ENCODE peak calls at places on chromosomes 4 and X, in six cellular contexts. N, D, C, I, Z and L are unnamed samples.

GRCh38 chrX:156008915-156009314 is 11.4 kb downstream of the IL9R start:
- DNase-seq in Z (no peak), D (no peak), C (no peak), I (no peak), N (no peak), L (no peak)

GRCh38 chr4:2829321-2829932 is 14.2 kb upstream of the ADD1 start:
- DNase-seq in C (no peak), N (no peak), Z (no peak), D (peak), I (no peak), L (no peak)

GRCh38 chrX:319579-320125 is 1.1 kb upstream of the GTPBP6 start:
- DNase-seq in Z (no peak), C (no peak), N (peak), D (peak), I (no peak), L (no peak)

GRCh38 chr4:181938641-181939040 is 304.6 kb upstream of the TENM3 start:
- DNase-seq in N (no peak), C (no peak), I (no peak), Z (no peak), D (no peak), L (no peak)

GRCh38 chr4:25172964-25173917 is 13.0 kb upstream of the SEPSECS start:
- DNase-seq in C (no peak), D (peak), I (no peak), Z (peak), N (no peak), L (peak)

GRCh38 chr4:99219072-99219471 is at the start of gene ADH6:
- DNase-seq in D (no peak), N (no peak), Z (no peak), C (no peak), I (no peak), L (no peak)

GRCh38 chr4:151460434-151460833 is 51.5 kb downstream of the FHIP1A start:
- DNase-seq in N (no peak), Z (no peak), D (no peak), C (no peak), I (no peak), L (no peak)

GRCh38 chr4:121923306-121923705 is 28.6 kb downstream of the TRPC3 start:
- DNase-seq in I (no peak), C (no peak), Z (no peak), D (no peak), N (no peak), L (no peak)

GRCh38 chr4:103374773-103375172 is 176.6 kb upstream of the CENPE start:
- DNase-seq in N (no peak), C (no peak), D (no peak), I (no peak), Z (no peak), L (no peak)

GRCh38 chr4:151251922-151252321 is 25.0 kb upstream of the PRSS48 start:
- DNase-seq in I (no peak), D (no peak), N (peak), Z (no peak), C (no peak), L (no peak)

GRCh38 chr4:140426610-140427103 is 791 bp downstream of the CLGN start:
- DNase-seq in Z (no peak), C (no peak), D (no peak), N (peak), I (no peak), L (no peak)

GRCh38 chr4:169988252-169988651 is 37.9 kb downstream of the MFAP3L start:
- DNase-seq in I (no peak), C (no peak), D (no peak), N (no peak), Z (no peak), L (no peak)

GRCh38 chr4:2869659-2870058 is 26.0 kb downstream of the ADD1 start:
- DNase-seq in C (no peak), I (no peak), N (no peak), Z (no peak), D (no peak), L (no peak)

GRCh38 chr4:105061136-105061696 is 85.5 kb upstream of the TET2 start:
- DNase-seq in C (peak), Z (peak), N (peak), I (no peak), D (no peak), L (peak)

GRCh38 chrX:49761481-49761880 is 65.7 kb upstream of the PAGE1 start:
- DNase-seq in Z (no peak), D (no peak), C (no peak), I (no peak), N (peak), L (no peak)

GRCh38 chr4:100493756-100494155 is 24.1 kb downstream of the EMCN start:
- DNase-seq in Z (no peak), N (no peak), I (no peak), D (no peak), C (no peak), L (no peak)

GRCh38 chr4:42690537-42690936 is 33.6 kb upstream of the ATP8A1 start:
- DNase-seq in C (no peak), I (no peak), N (no peak), D (no peak), Z (no peak), L (no peak)

GRCh38 chrX:104913348-104913747 is 307.1 kb downstream of the TEX13A start:
- DNase-seq in N (peak), D (no peak), C (no peak), Z (peak), I (no peak), L (no peak)

GRCh38 chr4:94833394-94833793 is 75.6 kb downstream of the BMPR1B start:
- DNase-seq in C (no peak), I (no peak), N (no peak), Z (no peak), D (no peak), L (no peak)

GRCh38 chr4:155548173-155548572 is 118.5 kb upstream of the GUCY1A1 start:
- DNase-seq in Z (no peak), I (no peak), N (peak), C (no peak), D (no peak), L (no peak)

GRCh38 chr4:150573534-150573933 is 8.4 kb upstream of the MAB21L2 start:
- DNase-seq in N (no peak), D (no peak), Z (no peak), C (no peak), I (no peak), L (no peak)

GRCh38 chr4:17082186-17082585 is 183.7 kb upstream of the LDB2 start:
- DNase-seq in D (no peak), I (peak), Z (no peak), N (no peak), C (no peak), L (no peak)

GRCh38 chr4:179285696-179286095 is 1843.5 kb upstream of the AGA start:
- DNase-seq in Z (no peak), I (no peak), D (no peak), N (no peak), C (no peak), L (no peak)

GRCh38 chrX:115388879-115389278 is 99.4 kb downstream of the LUZP4 start:
- DNase-seq in N (no peak), D (no peak), Z (no peak), C (no peak), I (no peak), L (no peak)

GRCh38 chrX:139052461-139052860 is 340.9 kb upstream of the FGF13 start:
- DNase-seq in D (no peak), I (no peak), N (no peak), Z (no peak), C (no peak), L (peak)

GRCh38 chr4:152959080-152959479 is 23.0 kb downstream of the FHDC1 start:
- DNase-seq in D (no peak), N (no peak), I (no peak), C (no peak), Z (no peak), L (no peak)

GRCh38 chr4:152953514-152953913 is 17.4 kb downstream of the FHDC1 start:
- DNase-seq in Z (no peak), I (no peak), D (no peak), C (no peak), N (no peak), L (no peak)

GRCh38 chr4:152957437-152958185 is 21.5 kb downstream of the FHDC1 start:
- DNase-seq in N (no peak), D (no peak), Z (no peak), C (no peak), I (no peak), L (no peak)

GRCh38 chr4:152956650-152957436 is 20.7 kb downstream of the FHDC1 start:
- DNase-seq in Z (no peak), I (no peak), D (no peak), N (no peak), C (no peak), L (no peak)

GRCh38 chr4:152956167-152956566 is 20.0 kb downstream of the FHDC1 start:
- DNase-seq in D (no peak), C (no peak), N (no peak), I (no peak), Z (no peak), L (no peak)
- H3K27ac ChIP-seq in D (no peak), C (no peak), N (no peak), I (no peak), Z (no peak), L (no peak)

GRCh38 chrX:23822397-23822796 is 39.4 kb downstream of the SAT1 start:
- DNase-seq in N (no peak), I (no peak), Z (no peak), C (no peak), D (no peak), L (no peak)

GRCh38 chrX:23820235-23820782 is 37.3 kb downstream of the SAT1 start:
- DNase-seq in Z (no peak), D (no peak), I (no peak), C (no peak), N (no peak), L (no peak)

GRCh38 chrX:23819385-23820234 is 36.6 kb downstream of the SAT1 start:
- DNase-seq in Z (no peak), N (no peak), I (no peak), D (no peak), C (no peak), L (no peak)

GRCh38 chrX:23825675-23826074 is 42.7 kb downstream of the SAT1 start:
- DNase-seq in Z (no peak), C (no peak), I (no peak), D (no peak), N (no peak), L (no peak)

DNA sequence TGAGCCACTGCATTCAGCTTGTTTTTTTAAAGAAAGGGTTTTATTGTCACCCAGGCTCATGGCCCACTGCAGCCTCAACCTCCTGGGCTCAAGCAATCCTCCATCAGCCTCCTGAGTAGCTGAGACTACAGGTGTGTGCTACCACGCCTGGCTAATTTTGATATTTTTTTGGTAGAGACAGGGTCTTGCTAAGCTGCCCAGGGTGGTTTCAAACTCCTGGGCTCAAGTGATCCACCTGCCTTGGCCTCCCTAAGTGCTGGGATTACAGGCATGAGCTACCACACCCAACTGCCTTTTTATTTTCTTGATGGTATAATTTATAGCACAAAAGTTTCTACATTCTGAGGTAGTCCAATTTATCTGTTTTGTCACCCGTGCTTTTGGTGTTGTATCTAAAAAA is 38.9 kb downstream of the SAT1 start:
- DNase-seq in I (no peak), D (no peak), Z (no peak), C (no peak), N (no peak), L (no peak)
- H3K27ac ChIP-seq in I (no peak), D (no peak), Z (no peak), C (no peak), N (no peak), L (peak)

DNA sequence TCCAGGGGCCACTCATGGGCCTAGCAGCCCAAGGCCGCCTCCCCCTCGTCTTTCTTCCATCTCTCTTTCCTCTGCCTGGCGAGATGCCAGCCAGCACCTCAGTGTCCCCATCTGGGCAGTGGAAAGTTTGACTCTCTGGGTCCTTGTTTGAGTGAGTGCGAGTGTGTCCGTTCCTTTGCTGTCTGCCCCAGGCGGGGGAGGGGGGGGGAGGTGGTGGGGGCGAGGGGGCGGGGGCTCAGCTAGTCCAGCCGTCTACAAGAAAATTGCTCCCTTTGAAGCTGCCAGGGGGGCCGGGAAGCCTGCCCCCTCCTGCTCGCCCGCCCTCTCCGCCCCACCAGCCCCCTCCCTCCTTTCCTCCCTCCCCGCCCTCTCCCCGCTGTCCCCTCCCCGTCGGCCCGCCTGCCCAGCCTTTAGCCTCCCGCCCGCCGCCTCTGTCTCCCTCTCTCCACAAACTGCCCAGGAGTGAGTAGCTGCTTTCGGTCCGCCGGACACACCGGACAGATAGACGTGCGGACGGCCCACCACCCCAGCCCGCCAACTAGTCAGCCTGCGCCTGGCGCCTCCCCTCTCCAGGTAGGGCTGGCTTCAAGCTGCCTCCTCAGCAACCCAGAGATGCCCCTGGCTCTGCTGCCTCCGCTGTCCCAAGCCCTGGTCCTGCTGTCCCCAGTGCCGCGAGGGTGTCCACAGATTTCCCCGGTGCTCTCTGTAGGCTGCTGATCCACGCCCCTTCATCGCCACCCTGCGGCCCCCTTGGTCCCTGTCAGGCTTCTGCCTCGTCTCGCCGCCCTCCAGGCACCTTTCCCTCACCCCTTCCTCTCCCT is at the start of gene BGN:
- DNase-seq in N (peak), D (peak), Z (no peak), C (peak), I (no peak), L (no peak)
- H3K27ac ChIP-seq in N (no peak), D (peak), Z (peak), C (no peak), I (peak), L (no peak)

DNA sequence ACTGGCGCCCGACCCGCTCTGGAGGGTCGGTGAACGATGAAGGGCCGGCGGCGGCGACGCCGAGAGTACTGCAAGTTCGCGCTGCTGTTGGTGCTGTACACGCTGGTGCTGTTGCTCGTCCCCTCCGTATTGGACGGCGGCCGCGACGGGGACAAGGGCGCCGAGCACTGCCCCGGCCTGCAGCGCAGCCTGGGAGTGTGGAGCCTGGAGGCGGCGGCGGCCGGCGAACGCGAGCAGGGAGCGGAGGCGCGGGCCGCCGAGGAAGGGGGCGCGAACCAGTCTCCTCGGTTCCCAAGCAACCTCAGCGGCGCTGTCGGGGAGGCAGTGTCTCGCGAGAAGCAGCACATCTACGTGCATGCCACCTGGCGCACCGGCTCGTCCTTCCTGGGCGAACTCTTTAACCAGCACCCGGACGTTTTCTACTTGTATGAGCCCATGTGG is 351 bp downstream of the CHST7 start:
- DNase-seq in C (peak), I (no peak), D (peak), Z (no peak), N (peak), L (no peak)
- H3K27ac ChIP-seq in C (no peak), I (peak), D (no peak), Z (peak), N (no peak), L (peak)

GRCh38 chr4:159762672-159763071 is 659.8 kb downstream of the RAPGEF2 start:
- DNase-seq in N (no peak), I (no peak), Z (no peak), D (no peak), C (no peak), L (no peak)
- H3K27ac ChIP-seq in N (no peak), I (no peak), Z (no peak), D (no peak), C (no peak), L (no peak)

DNA sequence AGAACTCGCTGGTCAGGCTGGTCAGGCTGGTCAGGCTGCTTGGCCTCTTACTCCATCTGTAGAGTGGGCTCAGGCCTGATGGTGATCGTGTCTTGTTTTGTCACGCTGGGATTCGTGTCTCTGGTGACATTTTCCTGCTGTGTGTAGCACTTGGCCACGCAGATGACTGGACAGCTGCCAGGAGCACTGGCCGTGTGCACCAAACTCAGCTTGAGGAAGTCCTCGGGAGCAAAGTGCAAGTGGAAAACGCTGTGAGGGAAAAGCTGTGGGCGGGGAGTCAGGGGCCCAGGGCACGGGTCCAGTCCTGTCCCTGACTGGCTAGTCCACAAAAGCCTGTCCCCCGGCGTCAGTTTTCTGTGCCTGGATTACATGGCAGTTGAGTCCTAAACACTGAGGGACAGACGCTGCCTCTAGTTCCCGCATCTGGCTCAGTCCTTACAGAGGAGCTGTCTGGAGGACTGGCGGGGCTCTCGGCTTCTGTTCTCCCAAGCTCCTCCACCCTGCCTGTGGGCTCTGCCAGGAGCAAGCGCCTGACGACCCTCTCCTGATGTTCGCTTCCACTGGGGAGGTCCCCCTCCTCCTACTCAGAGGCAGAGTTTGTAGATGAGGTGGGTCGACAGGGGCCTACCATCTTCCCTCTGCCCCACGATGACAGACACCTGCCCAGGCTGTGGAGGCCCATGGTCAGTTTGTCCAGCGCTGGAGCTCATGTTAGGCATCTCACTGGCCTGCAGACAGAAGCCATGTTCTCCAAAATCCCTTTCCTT is 35.9 kb upstream of the GRPEL1 start:
- DNase-seq in N (peak), C (no peak), D (peak), I (no peak), Z (peak), L (no peak)
- H3K27ac ChIP-seq in N (no peak), C (no peak), D (peak), I (peak), Z (peak), L (no peak)

GRCh38 chr4:1614854-1615595 is 69.1 kb downstream of the FAM53A start:
- DNase-seq in N (no peak), C (no peak), D (no peak), I (no peak), Z (peak), L (peak)
- H3K27ac ChIP-seq in N (no peak), C (no peak), D (no peak), I (no peak), Z (no peak), L (peak)

DNA sequence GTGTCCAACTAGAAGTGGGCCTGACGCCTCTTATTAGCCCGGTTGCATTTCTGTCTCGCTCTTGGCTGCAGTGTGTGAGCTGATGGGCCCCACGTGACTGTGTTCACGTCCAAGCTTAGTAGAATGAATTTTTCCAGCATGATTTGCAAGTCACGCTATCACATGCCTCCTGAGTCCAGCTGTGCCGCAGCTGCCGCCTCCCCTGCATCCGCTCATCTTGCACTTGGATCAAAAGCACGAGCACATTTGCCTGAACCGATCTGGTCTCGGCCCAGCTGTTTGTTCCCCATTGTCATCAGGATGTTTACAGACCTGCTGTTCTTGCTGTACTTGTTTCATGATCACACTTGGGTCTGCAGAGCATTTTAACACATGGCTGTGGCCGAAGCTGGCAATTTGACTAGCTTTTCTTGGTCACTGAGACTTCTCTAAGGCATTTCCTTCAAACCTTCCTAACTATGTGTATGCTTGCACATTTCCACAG is 126.5 kb downstream of the KIT start:
- DNase-seq in D (peak), Z (no peak), N (no peak), I (peak), C (no peak), L (no peak)
- H3K27ac ChIP-seq in D (peak), Z (no peak), N (no peak), I (peak), C (no peak), L (no peak)

DNA sequence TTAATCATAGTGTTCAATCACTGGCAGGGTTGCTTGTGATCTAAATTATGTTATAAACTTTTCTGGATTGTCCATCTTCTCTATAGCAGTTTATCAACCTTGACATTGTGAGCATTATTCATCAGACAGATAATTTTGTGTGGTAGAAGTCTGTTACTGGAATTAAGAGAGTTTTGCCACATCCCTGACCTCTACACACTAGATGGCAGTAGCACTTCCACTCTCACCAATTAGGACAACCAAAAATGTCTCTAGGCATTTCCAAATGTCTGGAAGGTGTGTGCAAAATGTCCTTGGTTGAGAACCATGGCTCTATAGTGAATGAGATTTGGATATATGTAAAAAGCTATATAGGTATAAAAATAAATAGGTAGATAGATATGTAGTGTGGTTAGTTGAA is 324.1 kb upstream of the FAM47C start:
- DNase-seq in N (peak), I (no peak), C (no peak), Z (no peak), D (no peak), L (no peak)
- H3K27ac ChIP-seq in N (no peak), I (no peak), C (no peak), Z (no peak), D (no peak), L (no peak)

GRCh38 chr4:109928327-109929045 is 15.8 kb downstream of the EGF start:
- DNase-seq in N (no peak), I (no peak), Z (no peak), D (no peak), C (no peak), L (no peak)
- H3K27ac ChIP-seq in N (no peak), I (no peak), Z (no peak), D (no peak), C (no peak), L (no peak)